ENCODE peak calls at places on chromosomes 3 and 15, in eight cellular contexts. O, X, N, R, C, D, S and W are unnamed samples.

GRCh38 chr3:109685084-109686079 is 348.0 kb upstream of the DPPA4 start:
- DNase-seq in D (peak; percentile 19), X (peak; percentile 22), N (peak; percentile 97), O (peak; percentile 97), R (peak; percentile 98), C (peak; percentile 99), S (no peak), W (peak; percentile 98)

GRCh38 chr3:99484871-99485270 is 153.5 kb upstream of the COL8A1 start:
- DNase-seq in R (no peak), D (no peak), O (peak; percentile 91), N (no peak), C (peak; percentile 36), X (peak; percentile 81), S (no peak), W (peak; percentile 62)

GRCh38 chr15:70778258-70779076 is 15.1 kb upstream of the UACA start:
- DNase-seq in D (no peak), S (no peak), C (peak; percentile 94), R (no peak), N (peak; percentile 58), X (peak; percentile 92), O (peak; percentile 73), W (no peak)

GRCh38 chr3:5022966-5023776 is 43.9 kb downstream of the BHLHE40 start:
- DNase-seq in R (peak; percentile 85), C (peak; percentile 100), X (peak; percentile 95), N (peak; percentile 98), O (peak; percentile 98), S (peak; percentile 94), D (peak; percentile 98), W (peak; percentile 98)

GRCh38 chr3:122200681-122201080 is 17.2 kb downstream of the CASR start:
- DNase-seq in O (no peak), D (no peak), R (no peak), S (no peak), N (no peak), C (no peak), X (no peak), W (no peak)

GRCh38 chr3:58342676-58343075 is 10.0 kb downstream of the PXK start:
- DNase-seq in D (no peak), N (no peak), O (no peak), S (no peak), R (no peak), X (no peak), C (no peak), W (no peak)

GRCh38 chr15:85690546-85691226 is 104.0 kb downstream of the KLHL25 start:
- DNase-seq in R (no peak), X (no peak), N (no peak), D (no peak), O (no peak), C (no peak), S (no peak), W (no peak)

GRCh38 chr15:56351957-56352506 is 13.2 kb upstream of the TEX9 start:
- DNase-seq in C (no peak), S (no peak), O (no peak), X (no peak), N (no peak), R (no peak), D (no peak), W (no peak)

GRCh38 chr3:6805236-6805635 is 55.7 kb upstream of the GRM7 start:
- DNase-seq in X (no peak), N (no peak), S (no peak), O (no peak), R (no peak), D (no peak), C (no peak), W (no peak)

GRCh38 chr3:150296123-150296750 is 111.9 kb upstream of the TSC22D2 start:
- DNase-seq in D (no peak), C (peak; percentile 22), O (peak; percentile 41), S (no peak), X (no peak), R (peak; percentile 59), N (no peak), W (no peak)

GRCh38 chr15:65937046-65937445 is 67.8 kb downstream of the RAB11A start:
- DNase-seq in R (no peak), O (no peak), N (no peak), D (no peak), C (no peak), S (no peak), X (no peak), W (no peak)

GRCh38 chr3:156580986-156581385 is 26.1 kb upstream of the SSR3 start:
- DNase-seq in N (no peak), S (no peak), D (no peak), O (no peak), X (no peak), R (no peak), C (no peak), W (no peak)

GRCh38 chr3:156576887-156577427 is 22.0 kb upstream of the SSR3 start:
- DNase-seq in N (no peak), C (no peak), R (no peak), X (no peak), D (no peak), S (no peak), O (no peak), W (no peak)

GRCh38 chr3:156579427-156579851 is 24.5 kb upstream of the SSR3 start:
- DNase-seq in X (no peak), S (no peak), N (no peak), C (no peak), O (no peak), R (no peak), D (no peak), W (no peak)

GRCh38 chr3:156577731-156578130 is 22.8 kb upstream of the SSR3 start:
- DNase-seq in X (no peak), D (no peak), S (no peak), O (no peak), C (peak; percentile 9), N (no peak), R (no peak), W (no peak)

DNA sequence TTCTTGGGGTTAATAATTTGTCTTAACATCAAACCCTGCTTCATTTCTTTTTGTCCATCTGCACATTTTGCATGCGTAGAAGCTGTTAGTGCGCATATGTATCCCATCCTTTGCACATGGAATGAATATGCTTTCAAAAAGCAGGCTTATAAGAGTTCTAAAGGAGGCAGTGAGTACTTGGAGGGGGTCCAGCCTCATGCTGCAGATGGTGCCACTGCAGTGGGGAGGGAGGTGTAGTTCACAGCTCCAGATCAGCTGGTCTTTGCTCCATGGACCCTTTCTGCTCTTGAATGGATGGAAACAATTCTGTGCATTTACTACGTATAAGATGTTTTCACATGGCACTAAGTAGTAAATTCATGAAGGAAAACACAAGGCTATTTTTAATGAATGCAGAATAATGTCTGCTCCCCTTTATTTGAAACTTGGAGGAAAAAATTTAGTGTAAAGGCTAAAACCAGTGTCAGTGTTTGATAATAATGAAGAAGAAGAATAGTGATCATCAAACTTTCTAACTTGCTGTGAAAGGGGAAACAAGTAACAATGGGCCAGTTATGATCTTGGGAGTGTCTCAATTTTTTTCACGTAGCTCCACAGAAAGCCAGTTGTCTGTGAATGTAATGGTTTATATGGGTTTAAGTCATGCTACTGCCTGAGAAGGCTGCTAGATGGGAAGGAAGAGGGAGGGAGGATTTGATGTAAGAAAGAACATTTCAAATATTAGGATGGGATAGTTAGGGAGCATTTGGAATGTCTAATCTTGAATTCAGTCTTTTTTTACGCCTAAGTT is 20.9 kb upstream of the SSR3 start:
- DNase-seq in C (no peak), D (no peak), R (no peak), N (no peak), O (no peak), S (no peak), X (no peak), W (no peak)
- H3K4me3 ChIP-seq in C (no peak overlapping the region), D (no peak overlapping the region), R (no peak overlapping the region), N (no peak overlapping the region), O (no peak overlapping the region), S (no peak overlapping the region), X (no peak overlapping the region), W (no peak overlapping the region)

GRCh38 chr15:39918688-39919385 is 1.2 kb downstream of the GPR176 start:
- DNase-seq in X (peak; percentile 80), O (peak; percentile 94), N (no peak), D (no peak), S (no peak), R (no peak), C (peak; percentile 93), W (peak; percentile 49)

GRCh38 chr15:39920510-39921273 is 626 bp upstream of the GPR176 start:
- DNase-seq in N (no peak), D (peak; percentile 80), R (no peak), X (peak; percentile 91), S (peak; percentile 86), C (peak; percentile 84), O (peak; percentile 81), W (peak; percentile 47)

GRCh38 chr15:39919740-39920509 is at the start of gene GPR176:
- DNase-seq in R (no peak), N (no peak), X (peak; percentile 95), O (peak; percentile 93), S (peak; percentile 84), D (peak; percentile 77), C (peak; percentile 84), W (peak; percentile 67)

GRCh38 chr15:39921274-39921638 is 1.2 kb upstream of the GPR176 start:
- DNase-seq in N (no peak), D (no peak), O (no peak), X (no peak), S (no peak), C (no peak), R (no peak), W (no peak)

GRCh38 chr15:39919396-39919739 is 698 bp downstream of the GPR176 start:
- DNase-seq in C (no peak), S (no peak), R (no peak), X (no peak), O (no peak), N (no peak), D (peak; percentile 43), W (no peak)
- H3K4me3 ChIP-seq in C (peak overlapping the region; percentile 76), S (peak overlapping the region; percentile 76), R (peak overlapping the region; percentile 79), X (peak overlapping the region; percentile 76), O (peak overlapping the region; percentile 94), N (peak overlapping the region; percentile 85), D (peak overlapping the region; percentile 74), W (peak overlapping the region; percentile 80)

GRCh38 chr3:147412917-147413711 is 3.9 kb downstream of the ZIC1 start:
- DNase-seq in O (no peak), N (no peak), D (peak; percentile 74), X (no peak), R (no peak), S (peak; percentile 82), C (no peak), W (no peak)
- H3K4me3 ChIP-seq in O (peak overlapping the region; percentile 16), N (peak overlapping the region; percentile 25), D (no peak overlapping the region), X (no peak overlapping the region), R (no peak overlapping the region), S (peak overlapping the region; percentile 14), C (no peak overlapping the region), W (no peak overlapping the region)

GRCh38 chr3:118884748-118885206 is 149.9 kb downstream of the IGSF11 start:
- DNase-seq in N (no peak), X (peak; percentile 47), O (peak; percentile 43), R (peak; percentile 4), S (peak; percentile 87), D (peak; percentile 48), C (peak; percentile 33), W (no peak)
- H3K4me3 ChIP-seq in N (no peak overlapping the region), X (no peak overlapping the region), O (no peak overlapping the region), R (no peak overlapping the region), S (no peak overlapping the region), D (no peak overlapping the region), C (no peak overlapping the region), W (no peak overlapping the region)